ENCODE peak calls at places on chromosomes 2 and 18, in eight cellular contexts. Y, H, C, M, A, R, T and L are unnamed samples.

GRCh38 chr2:46827274-46827930 is 88.2 kb downstream of the MCFD2 start:
- DNase-seq in Y (no peak), H (no peak), C (no peak), M (peak; percentile 61), A (no peak), R (peak; percentile 37), T (no peak), L (no peak)

GRCh38 chr18:36295214-36295613 is 2.3 kb upstream of the FHOD3 start:
- DNase-seq in Y (no peak), H (no peak), C (no peak), M (no peak), A (no peak), R (no peak), T (no peak), L (no peak)

GRCh38 chr2:151716721-151717120 is 17.6 kb downstream of the NEB start:
- DNase-seq in Y (no peak), H (no peak), C (peak; percentile 67), M (no peak), A (no peak), R (no peak), T (no peak), L (no peak)

GRCh38 chr2:136156411-136156810 is 38.5 kb upstream of the CXCR4 start:
- DNase-seq in Y (no peak), H (no peak), C (no peak), M (no peak), A (no peak), R (no peak), T (no peak), L (no peak)

GRCh38 chr2:26562811-26563645 is 78.1 kb downstream of the CIB4 start:
- DNase-seq in Y (peak; percentile 68), H (no peak), C (no peak), M (no peak), A (no peak), R (no peak), T (no peak), L (no peak)

GRCh38 chr2:220226541-220226940 is 599.1 kb downstream of the SLC4A3 start:
- DNase-seq in Y (no peak), H (no peak), C (no peak), M (peak; percentile 47), A (no peak), R (no peak), T (no peak), L (no peak)

GRCh38 chr2:177393824-177394614 is 1.4 kb downstream of the AGPS start:
- DNase-seq in Y (no peak), H (no peak), C (peak; percentile 29), M (no peak), A (no peak), R (no peak), T (peak; percentile 25), L (no peak)

GRCh38 chr2:151922845-151923666 is 94.8 kb upstream of the ARL5A start:
- DNase-seq in Y (peak; percentile 35), H (no peak), C (no peak), M (no peak), A (peak; percentile 79), R (peak; percentile 89), T (peak; percentile 43), L (peak; percentile 27)

GRCh38 chr18:8088626-8089025 is 520.6 kb upstream of the RAB12 start:
- DNase-seq in Y (no peak), H (no peak), C (no peak), M (no peak), A (no peak), R (no peak), T (no peak), L (no peak)

GRCh38 chr2:42094114-42094513 is 46.3 kb downstream of the PKDCC start:
- DNase-seq in Y (no peak), H (no peak), C (no peak), M (no peak), A (no peak), R (no peak), T (no peak), L (no peak)

GRCh38 chr2:27638023-27638637 is 9.3 kb downstream of the GPN1 start:
- DNase-seq in Y (no peak), H (no peak), C (no peak), M (no peak), A (no peak), R (no peak), T (no peak), L (no peak)

DNA sequence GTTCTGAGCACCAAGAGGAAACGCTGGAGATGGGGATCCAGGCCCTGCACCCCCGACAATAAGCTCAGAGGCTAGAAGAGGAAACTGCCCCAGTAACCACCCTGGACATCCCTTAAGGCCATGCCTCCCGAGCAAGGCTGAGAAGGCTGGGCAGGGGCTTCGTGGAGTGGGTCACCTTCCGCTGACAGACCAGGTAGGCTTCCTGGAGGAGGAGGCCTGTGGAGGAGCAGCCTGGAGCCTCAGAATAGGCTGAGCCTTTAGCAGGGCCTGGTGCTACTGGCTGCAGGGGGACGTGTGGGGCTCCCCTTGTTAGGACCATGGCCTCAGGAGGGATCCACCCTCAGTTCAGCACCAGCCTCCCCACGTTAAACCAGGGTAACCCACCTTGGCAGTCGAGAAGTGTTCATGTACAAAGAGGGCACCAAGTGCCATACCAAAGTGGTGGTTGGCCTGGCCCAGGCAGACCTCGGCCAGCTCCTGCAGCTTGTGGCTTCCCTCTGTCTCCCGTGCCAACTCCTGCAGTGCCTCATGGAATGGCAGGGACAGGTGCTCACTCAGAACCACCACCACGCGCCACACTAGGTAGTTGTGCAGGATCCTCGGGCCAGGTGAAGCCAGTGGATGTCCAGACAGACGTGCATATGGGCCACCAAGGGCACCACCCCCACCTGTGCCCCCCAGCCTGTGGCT is 28.5 kb upstream of the ALPP start:
- DNase-seq in Y (peak; percentile 4), H (no peak), C (no peak), M (no peak), A (peak; percentile 11), R (no peak), T (no peak), L (no peak)
- H3K27me3 ChIP-seq in Y (no peaks in the 10 kb centered on the region), H (no peaks in the 10 kb centered on the region), C (no peaks in the 10 kb centered on the region), M (peaks cover 77% of the 10 kb centered on the region), A (peaks cover 32% of the 10 kb centered on the region), R (peaks cover 58% of the 10 kb centered on the region), T (peaks cover 66% of the 10 kb centered on the region), L (peaks cover 77% of the 10 kb centered on the region)

DNA sequence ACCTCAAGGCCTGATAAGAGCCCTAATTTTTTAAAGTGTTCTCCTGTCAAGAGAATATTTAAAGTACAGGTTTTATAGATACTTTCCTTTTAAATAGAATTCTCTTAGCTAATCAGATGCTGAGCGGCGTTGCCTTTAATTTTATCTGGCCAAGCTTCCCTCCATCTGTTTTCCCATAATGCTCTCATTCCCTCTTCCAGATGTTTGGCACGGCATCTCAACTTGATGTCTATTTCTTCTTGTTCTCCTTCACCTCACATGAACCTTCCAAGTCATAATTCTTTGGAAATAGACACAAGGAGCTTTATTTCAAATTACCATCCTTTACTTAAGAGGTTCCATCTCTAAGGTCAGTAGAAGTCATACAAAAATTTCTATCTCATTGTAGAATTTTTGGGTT is 76.1 kb upstream of the CPO start:
- DNase-seq in Y (peak; percentile 5), H (no peak), C (no peak), M (no peak), A (no peak), R (no peak), T (no peak), L (no peak)
- H3K27ac ChIP-seq in Y (no peak overlapping the region), H (no peak overlapping the region), C (no peak overlapping the region), M (no peak overlapping the region), A (no peak overlapping the region), R (no peak overlapping the region), T (no peak overlapping the region), L (no peak overlapping the region)

GRCh38 chr2:128304715-128305554 is 13.7 kb downstream of the HS6ST1 start:
- DNase-seq in Y (peak; percentile 84), H (no peak), C (peak; percentile 71), M (peak; percentile 97), A (peak; percentile 70), R (peak; percentile 96), T (peak; percentile 76), L (peak; percentile 97)

GRCh38 chr2:128303095-128303791 is 15.4 kb downstream of the HS6ST1 start:
- DNase-seq in Y (no peak), H (no peak), C (no peak), M (no peak), A (no peak), R (no peak), T (no peak), L (no peak)

GRCh38 chr2:128305555-128306080 is 13.1 kb downstream of the HS6ST1 start:
- DNase-seq in Y (peak; percentile 39), H (no peak), C (no peak), M (peak; percentile 82), A (no peak), R (no peak), T (no peak), L (peak; percentile 12)

GRCh38 chr2:128303911-128304310 is 14.8 kb downstream of the HS6ST1 start:
- DNase-seq in Y (no peak), H (no peak), C (no peak), M (no peak), A (no peak), R (no peak), T (no peak), L (no peak)

GRCh38 chr2:128304330-128304714 is 14.3 kb downstream of the HS6ST1 start:
- DNase-seq in Y (no peak), H (no peak), C (no peak), M (no peak), A (no peak), R (no peak), T (no peak), L (no peak)
- H3K4me1 ChIP-seq in Y (peaks cover 75% of the 10 kb centered on the region), H (no peaks in the 10 kb centered on the region), C (peaks cover 11% of the 10 kb centered on the region), M (peaks cover 63% of the 10 kb centered on the region), A (peaks cover 13% of the 10 kb centered on the region), R (peaks cover 92% of the 10 kb centered on the region), T (peaks cover 64% of the 10 kb centered on the region), L (peaks cover 19% of the 10 kb centered on the region)

DNA sequence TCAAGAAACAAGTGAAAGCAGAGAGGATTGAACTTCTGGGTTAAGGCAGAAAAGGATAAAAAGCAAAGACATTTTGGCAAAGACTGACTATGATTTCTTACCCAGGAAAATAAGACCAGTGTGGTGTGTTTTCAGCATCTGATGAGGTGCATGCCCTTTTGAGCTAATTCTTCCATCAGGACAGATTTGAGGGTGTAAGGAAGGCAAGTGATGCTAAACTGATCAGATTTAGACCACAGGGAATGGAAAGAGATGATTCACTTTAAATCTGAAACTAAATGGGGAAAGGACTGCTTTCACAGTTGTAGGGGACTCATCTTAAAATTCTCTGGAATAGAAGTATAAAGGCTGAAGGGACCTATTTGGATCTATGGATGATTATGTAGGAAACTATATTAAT is 18.9 kb upstream of the LMAN1 start:
- DNase-seq in Y (no peak), H (no peak), C (no peak), M (no peak), A (no peak), R (no peak), T (no peak), L (no peak)
- H3K27me3 ChIP-seq in Y (no peaks in the 10 kb centered on the region), H (no peaks in the 10 kb centered on the region), C (no peaks in the 10 kb centered on the region), M (no peaks in the 10 kb centered on the region), A (no peaks in the 10 kb centered on the region), R (no peaks in the 10 kb centered on the region), T (peaks cover 6% of the 10 kb centered on the region), L (peaks cover 51% of the 10 kb centered on the region)